ENCODE peak calls at places on chromosome 10, in ten cellular contexts. Q is GM12865, K is astrocyte, C is suprapubic skin, E is chondrocyte, S is WTC11, L is bronchial epithelial cell, Z is ovary, X is tibial artery, R is uterus. H is an unnamed sample.

GRCh38 chr10:132518572-132519381 is 18.8 kb upstream of the INPP5A start:
- DNase-seq in E (peak), X (peak), S (peak), Q (no peak), K (no peak), R (peak), Z (peak), L (peak), C (no peak), H (no peak)

GRCh38 chr10:133475821-133476640 is 22.3 kb downstream of the SCART1 start:
- DNase-seq in Q (no peak), R (no peak), S (no peak), Z (no peak), C (no peak), X (no peak), L (no peak), E (no peak), K (no peak), H (no peak)

GRCh38 chr10:88058750-88059149 is 195.3 kb downstream of the PTEN start:
- DNase-seq in C (no peak), L (no peak), Z (no peak), K (no peak), R (no peak), S (no peak), X (no peak), E (no peak), Q (no peak), H (no peak)

GRCh38 chr10:35466661-35467060 is 130.4 kb downstream of the CCNY start:
- DNase-seq in E (no peak), Z (no peak), X (no peak), R (no peak), K (no peak), C (no peak), L (no peak), S (no peak), Q (no peak), H (no peak)

GRCh38 chr10:27550823-27551222 is 46.7 kb downstream of the RAB18 start:
- DNase-seq in Q (no peak), K (no peak), E (no peak), L (no peak), C (no peak), X (no peak), R (no peak), S (no peak), Z (no peak), H (no peak)

GRCh38 chr10:119849031-119849789 is 23.4 kb downstream of the MCMBP start:
- DNase-seq in L (no peak), Z (no peak), C (no peak), R (no peak), E (no peak), Q (no peak), S (no peak), X (no peak), K (peak), H (no peak)

GRCh38 chr10:29297678-29298077 is 8.8 kb downstream of the LYZL1 start:
- DNase-seq in Z (no peak), X (no peak), R (no peak), E (no peak), S (no peak), K (peak), Q (no peak), L (no peak), C (no peak), H (no peak)

GRCh38 chr10:22805304-22805703 is 90.9 kb upstream of the PIP4K2A start:
- DNase-seq in E (no peak), X (peak), Z (no peak), Q (no peak), K (peak), R (no peak), C (no peak), L (no peak), S (no peak), H (no peak)

GRCh38 chr10:88288621-88289059 is 294.5 kb downstream of the RNLS start:
- DNase-seq in K (peak), E (no peak), X (no peak), Z (no peak), R (no peak), L (peak), C (no peak), Q (peak), S (no peak), H (no peak)

GRCh38 chr10:17476073-17476472 is 21.7 kb upstream of the ST8SIA6 start:
- DNase-seq in C (no peak), S (no peak), E (no peak), K (no peak), X (no peak), Q (peak), Z (no peak), L (no peak), R (no peak), H (no peak)

GRCh38 chr10:60236869-60237524 is 152.7 kb downstream of the ANK3 start:
- DNase-seq in Q (peak), E (no peak), L (peak), S (no peak), Z (no peak), C (no peak), X (peak), K (peak), R (no peak), H (no peak)

GRCh38 chr10:5816170-5816569 is 2.9 kb upstream of the GDI2 start:
- DNase-seq in R (no peak), S (no peak), L (no peak), Z (no peak), E (no peak), C (no peak), Q (peak), K (no peak), X (no peak), H (no peak)

GRCh38 chr10:102065561-102066420 is 642 bp downstream of the HPS6 start:
- DNase-seq in Z (peak), X (peak), S (peak), L (no peak), Q (peak), R (no peak), K (no peak), C (no peak), E (no peak), H (peak)

GRCh38 chr10:42952358-42952757 is 124.5 kb upstream of the RET start:
- DNase-seq in C (peak), Z (no peak), E (peak), Q (no peak), X (peak), K (no peak), R (no peak), S (peak), L (peak), H (peak)

GRCh38 chr10:101130984-101131961 is at the start of gene TLX1:
- DNase-seq in Q (no peak), E (no peak), K (no peak), C (no peak), X (no peak), Z (no peak), R (no peak), L (no peak), S (peak), H (no peak)

GRCh38 chr10:44989621-44990301 is 11.0 kb upstream of the ZNF22 start:
- DNase-seq in K (no peak), L (no peak), E (no peak), Q (no peak), Z (peak), S (no peak), C (peak), R (peak), X (peak), H (no peak)

GRCh38 chr10:105185101-105185500 is 544.0 kb downstream of the SORCS3 start:
- DNase-seq in S (no peak), C (no peak), R (no peak), Z (no peak), E (no peak), Q (no peak), K (peak), X (no peak), L (peak), H (no peak)

GRCh38 chr10:31749293-31749692 is 179.3 kb downstream of the ARHGAP12 start:
- DNase-seq in E (no peak), K (peak), Z (no peak), S (no peak), R (no peak), L (no peak), C (no peak), Q (no peak), X (no peak), H (no peak)

GRCh38 chr10:46539596-46540411 is 16.7 kb downstream of the GPRIN2 start:
- DNase-seq in C (peak), S (peak), Z (no peak), L (no peak), E (peak), R (peak), K (peak), X (no peak), Q (no peak), H (no peak)

GRCh38 chr10:127899766-127900382 is 7.0 kb upstream of the PTPRE start:
- DNase-seq in X (no peak), C (no peak), R (no peak), L (peak), K (peak), Q (no peak), S (no peak), Z (no peak), E (no peak), H (no peak)

GRCh38 chr10:103594326-103594725 is 100.8 kb downstream of the NEURL1 start:
- DNase-seq in X (no peak), K (no peak), R (no peak), Z (no peak), S (no peak), L (no peak), Q (no peak), C (no peak), E (no peak), H (no peak)

GRCh38 chr10:72079356-72079755 is 9.0 kb downstream of the SPOCK2 start:
- DNase-seq in X (no peak), Z (no peak), C (no peak), R (no peak), Q (peak), K (no peak), L (no peak), E (peak), S (no peak), H (no peak)

GRCh38 chr10:86017841-86018734 is 348.5 kb downstream of the GRID1 start:
- DNase-seq in C (no peak), Z (no peak), K (no peak), R (no peak), L (no peak), S (no peak), Q (peak), E (no peak), X (no peak), H (no peak)

GRCh38 chr10:59433720-59434428 is 71.5 kb upstream of the FAM13C start:
- DNase-seq in E (no peak), R (no peak), L (peak), K (peak), X (no peak), Z (no peak), Q (no peak), C (no peak), S (no peak), H (no peak)

GRCh38 chr10:80205478-80206276 is at the start of gene ANXA11:
- DNase-seq in Q (peak), Z (peak), L (peak), K (peak), R (peak), C (no peak), X (peak), S (peak), E (no peak), H (peak)

GRCh38 chr10:119025776-119026175 is 3.7 kb upstream of the NANOS1 start:
- DNase-seq in E (no peak), R (no peak), S (no peak), K (no peak), C (no peak), Z (no peak), X (no peak), L (no peak), Q (no peak), H (peak)

GRCh38 chr10:91536101-91536500 is 96.8 kb downstream of the PPP1R3C start:
- DNase-seq in S (no peak), E (no peak), R (peak), C (no peak), L (no peak), X (peak), K (peak), Q (no peak), Z (peak), H (no peak)

GRCh38 chr10:114611617-114612016 is 46.5 kb downstream of the ABLIM1 start:
- DNase-seq in Z (no peak), R (no peak), C (no peak), L (no peak), S (no peak), X (no peak), E (no peak), K (no peak), Q (no peak), H (no peak)

GRCh38 chr10:44386546-44387052 is 1.7 kb upstream of the CXCL12 start:
- DNase-seq in K (no peak), E (peak), C (peak), Z (peak), L (no peak), S (peak), R (peak), X (peak), Q (peak), H (peak)

GRCh38 chr10:114083040-114083439 is 39.4 kb downstream of the ADRB1 start:
- DNase-seq in R (no peak), Z (no peak), L (no peak), E (no peak), X (no peak), S (no peak), K (no peak), C (no peak), Q (no peak), H (no peak)

GRCh38 chr10:114517681-114518250 is 113.5 kb upstream of the AFAP1L2 start:
- DNase-seq in C (no peak), L (peak), X (no peak), K (no peak), Z (no peak), S (no peak), E (no peak), Q (no peak), R (no peak), H (no peak)

GRCh38 chr10:9301554-9301953 is 1247.1 kb downstream of the GATA3 start:
- DNase-seq in C (no peak), X (no peak), K (no peak), Q (no peak), L (no peak), S (no peak), Z (no peak), R (no peak), E (no peak), H (no peak)

GRCh38 chr10:62323751-62324150 is 50.4 kb upstream of the ZNF365 start:
- DNase-seq in K (peak), L (peak), S (no peak), Z (no peak), Q (no peak), E (no peak), X (no peak), C (no peak), R (no peak), H (no peak)

GRCh38 chr10:99621454-99622246 is 1.4 kb upstream of the SLC25A28 start:
- DNase-seq in C (no peak), E (no peak), L (peak), Q (no peak), S (no peak), Z (peak), X (no peak), R (no peak), K (no peak), H (no peak)

GRCh38 chr10:34121974-34122282 is 693.2 kb downstream of the PARD3 start:
- DNase-seq in S (no peak), E (no peak), R (no peak), X (no peak), K (peak), L (peak), C (no peak), Z (no peak), Q (no peak), H (no peak)

GRCh38 chr10:27804136-27804535 is 58.5 kb upstream of the MKX start:
- DNase-seq in S (no peak), E (no peak), K (no peak), L (no peak), Z (no peak), C (no peak), R (no peak), X (no peak), Q (no peak), H (no peak)

GRCh38 chr10:125373546-125373945 is 213.2 kb upstream of the CTBP2 start:
- DNase-seq in L (peak), E (no peak), R (no peak), S (no peak), C (no peak), K (no peak), X (no peak), Q (no peak), Z (no peak), H (no peak)

GRCh38 chr10:125370578-125370977 is 210.2 kb upstream of the CTBP2 start:
- DNase-seq in E (no peak), S (peak), L (peak), Q (no peak), R (no peak), C (no peak), X (no peak), Z (no peak), K (no peak), H (no peak)

GRCh38 chr10:125377368-125377767 is 217.0 kb upstream of the CTBP2 start:
- DNase-seq in C (no peak), Q (no peak), Z (no peak), S (no peak), K (no peak), L (no peak), R (no peak), E (no peak), X (no peak), H (no peak)

GRCh38 chr10:125379592-125379991 is 219.2 kb upstream of the CTBP2 start:
- DNase-seq in C (no peak), K (no peak), L (no peak), Q (no peak), E (no peak), X (no peak), R (no peak), Z (no peak), S (no peak), H (no peak)

DNA sequence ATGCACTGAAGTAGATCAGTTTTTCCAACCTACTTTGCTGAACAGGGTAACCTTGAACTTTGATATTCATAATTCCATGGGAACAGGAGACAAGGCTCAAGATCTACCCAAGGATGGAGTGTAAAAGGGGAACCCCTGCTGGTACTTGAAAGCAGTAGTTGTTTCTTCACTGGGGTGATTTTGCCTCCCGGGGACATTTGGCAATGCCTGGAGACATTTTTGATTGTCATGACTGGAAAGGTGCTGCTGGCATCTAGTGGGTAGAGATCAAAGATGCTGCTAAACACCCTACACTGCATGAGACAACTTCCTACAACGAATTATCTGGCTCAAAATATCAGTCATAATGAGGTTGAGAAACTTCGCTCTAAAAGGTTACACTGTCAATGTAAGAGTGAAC is 214.8 kb upstream of the CTBP2 start:
- DNase-seq in K (no peak), X (no peak), L (peak), Q (no peak), R (no peak), S (no peak), Z (no peak), E (no peak), C (no peak), H (no peak)
- TF ChIP-seq CTCF in K (peak), X (no peak), L (peak), Q (no peak), R (no peak), S (no peak), Z (no peak), E (peak), C (no peak), H (no peak)

DNA sequence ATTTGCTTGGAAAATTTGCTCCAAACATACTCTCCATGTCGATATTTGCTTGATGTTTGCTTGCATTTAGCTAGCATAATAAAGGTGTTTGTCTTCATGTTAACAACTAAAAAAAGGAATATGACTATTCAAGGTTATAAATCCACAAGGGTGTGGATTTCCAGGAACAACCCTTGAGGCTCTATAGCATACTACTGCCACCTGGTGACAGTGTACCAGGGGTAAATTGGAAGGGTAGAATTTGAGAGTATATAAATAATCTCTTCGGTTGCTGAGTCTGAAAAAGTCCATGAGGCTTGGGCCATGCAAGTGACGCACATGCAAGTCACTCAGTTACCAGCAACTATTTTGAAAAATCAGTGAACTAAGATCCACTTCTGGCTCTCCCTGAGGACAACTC is 68.4 kb downstream of the SLIT1 start:
- DNase-seq in C (no peak), L (peak), S (no peak), R (no peak), Z (no peak), X (no peak), K (no peak), Q (no peak), E (no peak), H (no peak)
- TF ChIP-seq CTCF in C (no peak), L (peak), S (no peak), R (no peak), Z (no peak), X (no peak), K (peak), Q (peak), E (peak), H (peak)

DNA sequence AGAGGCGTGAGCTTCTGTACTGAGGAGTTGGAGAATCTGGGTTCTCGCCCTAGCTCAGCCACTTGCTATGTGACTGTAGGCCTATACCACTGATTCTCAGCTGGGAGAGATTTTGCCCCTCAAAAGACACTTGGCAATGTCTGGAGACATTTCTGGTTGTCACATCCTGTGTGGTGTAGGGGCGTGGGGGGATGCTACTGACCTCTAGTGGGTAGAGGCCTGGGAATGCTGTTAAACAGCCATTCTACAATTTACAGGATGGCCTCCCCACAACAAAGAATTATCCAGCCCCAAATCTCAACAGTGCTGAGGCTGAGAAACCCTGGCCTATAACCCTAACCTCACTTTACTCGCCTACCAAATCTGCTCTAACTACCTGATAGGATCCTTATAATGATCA is 58.8 kb upstream of the GAD2 start:
- DNase-seq in L (no peak), E (no peak), Z (no peak), C (no peak), Q (no peak), S (peak), X (no peak), R (no peak), K (no peak), H (no peak)
- TF ChIP-seq CTCF in L (no peak), E (no peak), Z (no peak), C (no peak), Q (peak), S (no peak), X (no peak), R (no peak), K (no peak), H (no peak)

GRCh38 chr10:77498210-77498609 is 139.4 kb downstream of the KCNMA1 start:
- DNase-seq in Z (no peak), R (no peak), E (no peak), Q (no peak), K (no peak), X (no peak), C (no peak), S (no peak), L (no peak), H (no peak)

GRCh38 chr10:77500754-77501151 is 136.9 kb downstream of the KCNMA1 start:
- DNase-seq in K (peak), S (no peak), Q (peak), Z (no peak), R (no peak), X (no peak), C (no peak), E (no peak), L (no peak), H (no peak)

GRCh38 chr10:77497748-77498147 is 139.9 kb downstream of the KCNMA1 start:
- DNase-seq in K (no peak), L (no peak), S (no peak), C (no peak), X (no peak), E (no peak), Q (no peak), R (no peak), Z (no peak), H (no peak)

GRCh38 chr10:77496941-77497420 is 140.6 kb downstream of the KCNMA1 start:
- DNase-seq in X (no peak), C (no peak), L (peak), Q (peak), Z (no peak), S (no peak), R (no peak), E (no peak), K (peak), H (no peak)

GRCh38 chr10:77498829-77499228 is 138.8 kb downstream of the KCNMA1 start:
- DNase-seq in X (no peak), Z (no peak), R (no peak), K (no peak), E (no peak), L (no peak), C (no peak), Q (no peak), S (no peak), H (no peak)
- TF ChIP-seq CTCF in X (no peak), Z (no peak), R (no peak), K (no peak), E (no peak), L (no peak), C (no peak), Q (no peak), S (no peak), H (no peak)

GRCh38 chr10:37707829-37708578 is 149.4 kb downstream of the ZNF248 start:
- DNase-seq in Z (no peak), R (no peak), X (no peak), L (no peak), C (no peak), S (no peak), E (no peak), K (no peak), Q (no peak), H (no peak)
- TF ChIP-seq CTCF in Z (no peak), R (no peak), X (no peak), L (no peak), C (no peak), S (no peak), E (no peak), K (no peak), Q (no peak), H (no peak)

GRCh38 chr10:788796-789748 is 99.6 kb upstream of the DIP2C start:
- DNase-seq in X (peak), C (peak), K (peak), L (peak), S (peak), Z (peak), Q (no peak), E (peak), R (peak), H (peak)
- TF ChIP-seq CTCF in X (peak), C (peak), K (peak), L (peak), S (peak), Z (peak), Q (peak), E (peak), R (peak), H (peak)